ENCODE peak calls at places on chromosomes 3 and 15, in seven cellular contexts. One of them, this sample, is unnamed.

GRCh38 chr3:156811092-156811862 is 14.9 kb upstream of the LEKR1 start:
- DNase-seq in upper lobe of left lung: no peak
- DNase-seq in HepG2: no peak
- DNase-seq in suprapubic skin: no peak
- DNase-seq in transverse colon: peak
- DNase-seq in K562: no peak
- DNase-seq in sigmoid colon: no peak
- DNase-seq in this sample: no peak

GRCh38 chr3:39315420-39315819 is 14.1 kb upstream of the CCR8 start:
- DNase-seq in upper lobe of left lung: no peak
- DNase-seq in HepG2: no peak
- DNase-seq in suprapubic skin: no peak
- DNase-seq in transverse colon: no peak
- DNase-seq in K562: no peak
- DNase-seq in sigmoid colon: no peak
- DNase-seq in this sample: no peak

GRCh38 chr3:104102386-104102785 is 1264.3 kb upstream of the ALCAM start:
- DNase-seq in upper lobe of left lung: no peak
- DNase-seq in HepG2: peak
- DNase-seq in suprapubic skin: no peak
- DNase-seq in transverse colon: no peak
- DNase-seq in K562: peak
- DNase-seq in sigmoid colon: no peak
- DNase-seq in this sample: peak

GRCh38 chr15:89383635-89384604 is 49.3 kb upstream of the POLG start:
- DNase-seq in upper lobe of left lung: no peak
- DNase-seq in HepG2: no peak
- DNase-seq in suprapubic skin: no peak
- DNase-seq in transverse colon: peak
- DNase-seq in K562: peak
- DNase-seq in sigmoid colon: peak
- DNase-seq in this sample: no peak

GRCh38 chr3:70185661-70186060 is 126.8 kb downstream of the MDFIC2 start:
- DNase-seq in upper lobe of left lung: no peak
- DNase-seq in HepG2: no peak
- DNase-seq in suprapubic skin: no peak
- DNase-seq in transverse colon: no peak
- DNase-seq in K562: no peak
- DNase-seq in sigmoid colon: no peak
- DNase-seq in this sample: no peak

GRCh38 chr15:58115692-58116091 is 22.5 kb upstream of the AQP9 start:
- DNase-seq in upper lobe of left lung: no peak
- DNase-seq in HepG2: peak
- DNase-seq in suprapubic skin: no peak
- DNase-seq in transverse colon: no peak
- DNase-seq in K562: peak
- DNase-seq in sigmoid colon: no peak
- DNase-seq in this sample: no peak

GRCh38 chr3:55775366-55775765 is 288.3 kb upstream of the WNT5A start:
- DNase-seq in upper lobe of left lung: no peak
- DNase-seq in HepG2: no peak
- DNase-seq in suprapubic skin: no peak
- DNase-seq in transverse colon: no peak
- DNase-seq in K562: no peak
- DNase-seq in sigmoid colon: no peak
- DNase-seq in this sample: no peak

GRCh38 chr3:13115991-13116390 is 42.8 kb upstream of the IQSEC1 start:
- DNase-seq in upper lobe of left lung: no peak
- DNase-seq in HepG2: no peak
- DNase-seq in suprapubic skin: peak
- DNase-seq in transverse colon: no peak
- DNase-seq in K562: no peak
- DNase-seq in sigmoid colon: peak
- DNase-seq in this sample: no peak

GRCh38 chr3:117322866-117323265 is 613.3 kb downstream of the TUSC7 start:
- DNase-seq in upper lobe of left lung: no peak
- DNase-seq in HepG2: no peak
- DNase-seq in suprapubic skin: no peak
- DNase-seq in transverse colon: no peak
- DNase-seq in K562: no peak
- DNase-seq in sigmoid colon: no peak
- DNase-seq in this sample: no peak

GRCh38 chr15:68783226-68784054 is 37.3 kb downstream of the ANP32A start:
- DNase-seq in upper lobe of left lung: peak
- DNase-seq in HepG2: peak
- DNase-seq in suprapubic skin: peak
- DNase-seq in transverse colon: peak
- DNase-seq in K562: peak
- DNase-seq in sigmoid colon: peak
- DNase-seq in this sample: peak

GRCh38 chr15:69668963-69669362 is 216.3 kb downstream of the RPLP1 start:
- DNase-seq in upper lobe of left lung: peak
- DNase-seq in HepG2: no peak
- DNase-seq in suprapubic skin: no peak
- DNase-seq in transverse colon: peak
- DNase-seq in K562: no peak
- DNase-seq in sigmoid colon: no peak
- DNase-seq in this sample: no peak

GRCh38 chr3:64152100-64152499 is 73.2 kb downstream of the PRICKLE2 start:
- DNase-seq in upper lobe of left lung: peak
- DNase-seq in HepG2: no peak
- DNase-seq in suprapubic skin: no peak
- DNase-seq in transverse colon: peak
- DNase-seq in K562: no peak
- DNase-seq in sigmoid colon: peak
- DNase-seq in this sample: no peak

GRCh38 chr3:184382326-184383032 is 2.6 kb downstream of the CHRD start:
- DNase-seq in upper lobe of left lung: no peak
- DNase-seq in HepG2: no peak
- DNase-seq in suprapubic skin: no peak
- DNase-seq in transverse colon: no peak
- DNase-seq in K562: no peak
- DNase-seq in sigmoid colon: no peak
- DNase-seq in this sample: no peak

GRCh38 chr3:184380210-184380626 is 364 bp downstream of the CHRD start:
- DNase-seq in upper lobe of left lung: peak
- DNase-seq in HepG2: peak
- DNase-seq in suprapubic skin: peak
- DNase-seq in transverse colon: peak
- DNase-seq in K562: peak
- DNase-seq in sigmoid colon: peak
- DNase-seq in this sample: no peak

GRCh38 chr3:184383033-184383740 is 3.3 kb downstream of the CHRD start:
- DNase-seq in upper lobe of left lung: no peak
- DNase-seq in HepG2: no peak
- DNase-seq in suprapubic skin: no peak
- DNase-seq in transverse colon: no peak
- DNase-seq in K562: no peak
- DNase-seq in sigmoid colon: no peak
- DNase-seq in this sample: no peak

GRCh38 chr3:184380627-184381260 is 890 bp downstream of the CHRD start:
- DNase-seq in upper lobe of left lung: no peak
- DNase-seq in HepG2: no peak
- DNase-seq in suprapubic skin: peak
- DNase-seq in transverse colon: no peak
- DNase-seq in K562: no peak
- DNase-seq in sigmoid colon: peak
- DNase-seq in this sample: no peak

GRCh38 chr3:184381261-184382224 is 1.7 kb downstream of the CHRD start:
- DNase-seq in upper lobe of left lung: no peak
- DNase-seq in HepG2: no peak
- DNase-seq in suprapubic skin: peak
- DNase-seq in transverse colon: no peak
- DNase-seq in K562: no peak
- DNase-seq in sigmoid colon: peak
- DNase-seq in this sample: no peak
- TF ChIP-seq POLR2AphosphoS5 in upper lobe of left lung: no peak
- TF ChIP-seq POLR2AphosphoS5 in HepG2: no peak
- TF ChIP-seq POLR2AphosphoS5 in suprapubic skin: no peak
- TF ChIP-seq POLR2AphosphoS5 in transverse colon: no peak
- TF ChIP-seq POLR2AphosphoS5 in K562: no peak
- TF ChIP-seq POLR2AphosphoS5 in sigmoid colon: no peak
- TF ChIP-seq POLR2AphosphoS5 in this sample: no peak

DNA sequence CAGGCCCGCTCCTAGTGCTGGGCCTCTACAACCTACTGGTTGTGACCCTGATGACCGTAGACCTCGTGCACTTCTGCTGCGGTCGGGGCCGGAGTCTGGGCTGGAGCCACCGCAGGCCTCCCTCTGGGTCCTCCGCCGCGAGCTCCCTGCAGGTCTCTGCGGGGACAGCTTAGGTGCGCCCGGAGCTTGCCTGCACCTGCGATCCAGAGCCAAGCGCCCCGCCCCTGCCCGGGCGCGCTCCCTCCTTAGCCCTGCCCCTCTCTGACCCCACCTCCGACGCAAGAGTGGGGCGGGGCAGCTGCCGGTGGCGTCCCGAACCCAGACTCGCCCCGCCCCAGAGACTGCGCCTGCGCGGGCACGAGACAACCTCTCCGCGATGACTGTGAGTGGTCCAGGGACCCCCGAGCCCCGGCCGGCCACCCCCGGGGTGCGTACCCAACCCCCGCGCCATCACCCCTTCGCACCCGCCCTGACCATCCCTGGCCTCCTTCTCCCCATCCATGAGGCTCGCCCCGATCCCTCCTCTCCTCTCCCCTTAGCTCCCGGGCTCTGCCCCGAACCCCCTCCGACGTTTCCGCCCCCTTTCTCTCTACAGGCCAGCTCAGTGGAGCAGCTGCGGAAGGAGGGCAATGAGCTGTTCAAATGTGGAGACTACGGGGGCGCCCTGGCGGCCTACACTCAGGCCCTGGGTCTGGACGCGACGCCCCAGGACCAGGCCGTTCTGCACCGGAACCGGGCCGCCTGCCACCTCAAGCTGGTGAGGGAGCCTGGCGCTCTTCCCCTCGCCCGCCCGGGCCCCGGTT is at the start of gene UNC45A:
- DNase-seq in upper lobe of left lung: peak
- DNase-seq in HepG2: peak
- DNase-seq in suprapubic skin: peak
- DNase-seq in transverse colon: peak
- DNase-seq in K562: peak
- DNase-seq in sigmoid colon: peak
- DNase-seq in this sample: no peak
- TF ChIP-seq POLR2AphosphoS5 in upper lobe of left lung: no peak
- TF ChIP-seq POLR2AphosphoS5 in HepG2: peak
- TF ChIP-seq POLR2AphosphoS5 in suprapubic skin: no peak
- TF ChIP-seq POLR2AphosphoS5 in transverse colon: peak
- TF ChIP-seq POLR2AphosphoS5 in K562: no peak
- TF ChIP-seq POLR2AphosphoS5 in sigmoid colon: peak
- TF ChIP-seq POLR2AphosphoS5 in this sample: peak

GRCh38 chr3:182052360-182052759 is 340.6 kb downstream of the SOX2 start:
- DNase-seq in upper lobe of left lung: no peak
- DNase-seq in HepG2: no peak
- DNase-seq in suprapubic skin: no peak
- DNase-seq in transverse colon: no peak
- DNase-seq in K562: no peak
- DNase-seq in sigmoid colon: no peak
- DNase-seq in this sample: no peak
- TF ChIP-seq POLR2AphosphoS5 in upper lobe of left lung: no peak
- TF ChIP-seq POLR2AphosphoS5 in HepG2: no peak
- TF ChIP-seq POLR2AphosphoS5 in suprapubic skin: no peak
- TF ChIP-seq POLR2AphosphoS5 in transverse colon: no peak
- TF ChIP-seq POLR2AphosphoS5 in K562: no peak
- TF ChIP-seq POLR2AphosphoS5 in sigmoid colon: no peak
- TF ChIP-seq POLR2AphosphoS5 in this sample: no peak

DNA sequence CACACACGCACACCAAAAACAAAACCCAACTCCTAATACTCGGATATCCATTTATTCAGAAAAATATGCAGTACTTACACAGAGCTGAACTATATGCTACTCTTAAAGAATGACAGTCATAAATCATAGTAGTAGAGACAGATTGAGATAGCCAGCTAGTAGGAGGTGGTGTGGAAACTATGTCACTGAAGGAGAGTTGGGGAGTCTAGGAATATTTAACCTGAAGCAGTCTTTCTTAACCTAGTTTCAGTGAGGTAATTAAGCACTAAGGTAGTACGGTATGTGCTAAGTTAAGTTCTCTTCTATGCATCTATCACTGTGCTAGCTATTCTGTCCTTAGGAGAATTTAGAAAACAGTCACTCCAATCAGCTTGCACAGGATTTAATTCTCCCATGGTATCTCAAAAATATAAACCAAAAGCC is 54.2 kb downstream of the ANKRD28 start:
- DNase-seq in upper lobe of left lung: no peak
- DNase-seq in HepG2: no peak
- DNase-seq in suprapubic skin: no peak
- DNase-seq in transverse colon: no peak
- DNase-seq in K562: peak
- DNase-seq in sigmoid colon: no peak
- DNase-seq in this sample: no peak
- TF ChIP-seq POLR2AphosphoS5 in upper lobe of left lung: no peak
- TF ChIP-seq POLR2AphosphoS5 in HepG2: no peak
- TF ChIP-seq POLR2AphosphoS5 in suprapubic skin: no peak
- TF ChIP-seq POLR2AphosphoS5 in transverse colon: no peak
- TF ChIP-seq POLR2AphosphoS5 in K562: no peak
- TF ChIP-seq POLR2AphosphoS5 in sigmoid colon: no peak
- TF ChIP-seq POLR2AphosphoS5 in this sample: no peak

GRCh38 chr3:25455316-25456232 is 27.5 kb downstream of the RARB start:
- DNase-seq in upper lobe of left lung: no peak
- DNase-seq in HepG2: no peak
- DNase-seq in suprapubic skin: no peak
- DNase-seq in transverse colon: no peak
- DNase-seq in K562: no peak
- DNase-seq in sigmoid colon: peak
- DNase-seq in this sample: no peak
- TF ChIP-seq POLR2AphosphoS5 in upper lobe of left lung: no peak
- TF ChIP-seq POLR2AphosphoS5 in HepG2: no peak
- TF ChIP-seq POLR2AphosphoS5 in suprapubic skin: no peak
- TF ChIP-seq POLR2AphosphoS5 in transverse colon: no peak
- TF ChIP-seq POLR2AphosphoS5 in K562: no peak
- TF ChIP-seq POLR2AphosphoS5 in sigmoid colon: peak
- TF ChIP-seq POLR2AphosphoS5 in this sample: no peak

This sample was measured in Panc1.